ENCODE peak calls at places on chromosomes 4 and X, in nine cellular contexts. One of them, this sample, is unnamed.

GRCh38 chrX:102727761-102728160 is 7.2 kb downstream of the GPRASP3 start:
- DNase-seq in naive thymus-derived CD4-positive, alpha-beta T cell: no peak
- DNase-seq in stimulated activated CD8-positive, alpha-beta memory T cell treated with anti-CD3 and anti-CD28 coated beads, Interleukin-12 subunit alpha, Interleukin-12 subunit beta, amount 100 ng/mL, for 4 hours: no peak
- DNase-seq in activated CD4-positive, alpha-beta T cell treated with anti-CD3 and anti-CD28 coated beads, Interleukin-2, amount 50 U/mL, for 1 hour: no peak
- DNase-seq in foreskin fibroblast: no peak
- DNase-seq in HFFc6: no peak
- DNase-seq in head of caudate nucleus: no peak
- DNase-seq in activated CD8-positive, alpha-beta memory T cell treated with anti-CD3 and anti-CD28 coated beads, Interleukin-2, amount 50 U/mL, for 48 hours: no peak
- DNase-seq in cerebellum: no peak
- DNase-seq in this sample: no peak

GRCh38 chr4:80806472-80806871 is 224.0 kb upstream of the BMP3 start:
- DNase-seq in naive thymus-derived CD4-positive, alpha-beta T cell: no peak
- DNase-seq in stimulated activated CD8-positive, alpha-beta memory T cell treated with anti-CD3 and anti-CD28 coated beads, Interleukin-12 subunit alpha, Interleukin-12 subunit beta, amount 100 ng/mL, for 4 hours: no peak
- DNase-seq in activated CD4-positive, alpha-beta T cell treated with anti-CD3 and anti-CD28 coated beads, Interleukin-2, amount 50 U/mL, for 1 hour: no peak
- DNase-seq in foreskin fibroblast: no peak
- DNase-seq in HFFc6: no peak
- DNase-seq in head of caudate nucleus: no peak
- DNase-seq in activated CD8-positive, alpha-beta memory T cell treated with anti-CD3 and anti-CD28 coated beads, Interleukin-2, amount 50 U/mL, for 48 hours: no peak
- DNase-seq in cerebellum: no peak
- DNase-seq in this sample: no peak

GRCh38 chrX:39576081-39576701 is 521.6 kb downstream of the BCOR start:
- DNase-seq in naive thymus-derived CD4-positive, alpha-beta T cell: no peak
- DNase-seq in stimulated activated CD8-positive, alpha-beta memory T cell treated with anti-CD3 and anti-CD28 coated beads, Interleukin-12 subunit alpha, Interleukin-12 subunit beta, amount 100 ng/mL, for 4 hours: no peak
- DNase-seq in activated CD4-positive, alpha-beta T cell treated with anti-CD3 and anti-CD28 coated beads, Interleukin-2, amount 50 U/mL, for 1 hour: no peak
- DNase-seq in foreskin fibroblast: no peak
- DNase-seq in HFFc6: no peak
- DNase-seq in head of caudate nucleus: peak
- DNase-seq in activated CD8-positive, alpha-beta memory T cell treated with anti-CD3 and anti-CD28 coated beads, Interleukin-2, amount 50 U/mL, for 48 hours: no peak
- DNase-seq in cerebellum: peak
- DNase-seq in this sample: peak

GRCh38 chrX:17656035-17656418 is 81.3 kb upstream of the SCML1 start:
- DNase-seq in naive thymus-derived CD4-positive, alpha-beta T cell: no peak
- DNase-seq in stimulated activated CD8-positive, alpha-beta memory T cell treated with anti-CD3 and anti-CD28 coated beads, Interleukin-12 subunit alpha, Interleukin-12 subunit beta, amount 100 ng/mL, for 4 hours: no peak
- DNase-seq in activated CD4-positive, alpha-beta T cell treated with anti-CD3 and anti-CD28 coated beads, Interleukin-2, amount 50 U/mL, for 1 hour: no peak
- DNase-seq in foreskin fibroblast: no peak
- DNase-seq in HFFc6: no peak
- DNase-seq in head of caudate nucleus: no peak
- DNase-seq in activated CD8-positive, alpha-beta memory T cell treated with anti-CD3 and anti-CD28 coated beads, Interleukin-2, amount 50 U/mL, for 48 hours: no peak
- DNase-seq in cerebellum: no peak
- DNase-seq in this sample: no peak

GRCh38 chrX:70527053-70527452 is 82.4 kb downstream of the DLG3 start:
- DNase-seq in naive thymus-derived CD4-positive, alpha-beta T cell: no peak
- DNase-seq in stimulated activated CD8-positive, alpha-beta memory T cell treated with anti-CD3 and anti-CD28 coated beads, Interleukin-12 subunit alpha, Interleukin-12 subunit beta, amount 100 ng/mL, for 4 hours: no peak
- DNase-seq in activated CD4-positive, alpha-beta T cell treated with anti-CD3 and anti-CD28 coated beads, Interleukin-2, amount 50 U/mL, for 1 hour: no peak
- DNase-seq in foreskin fibroblast: no peak
- DNase-seq in HFFc6: no peak
- DNase-seq in head of caudate nucleus: no peak
- DNase-seq in activated CD8-positive, alpha-beta memory T cell treated with anti-CD3 and anti-CD28 coated beads, Interleukin-2, amount 50 U/mL, for 48 hours: no peak
- DNase-seq in cerebellum: no peak
- DNase-seq in this sample: no peak

GRCh38 chrX:48022100-48022499 is 15.3 kb downstream of the SPACA5 start:
- DNase-seq in naive thymus-derived CD4-positive, alpha-beta T cell: no peak
- DNase-seq in stimulated activated CD8-positive, alpha-beta memory T cell treated with anti-CD3 and anti-CD28 coated beads, Interleukin-12 subunit alpha, Interleukin-12 subunit beta, amount 100 ng/mL, for 4 hours: no peak
- DNase-seq in activated CD4-positive, alpha-beta T cell treated with anti-CD3 and anti-CD28 coated beads, Interleukin-2, amount 50 U/mL, for 1 hour: no peak
- DNase-seq in foreskin fibroblast: no peak
- DNase-seq in HFFc6: no peak
- DNase-seq in head of caudate nucleus: no peak
- DNase-seq in activated CD8-positive, alpha-beta memory T cell treated with anti-CD3 and anti-CD28 coated beads, Interleukin-2, amount 50 U/mL, for 48 hours: no peak
- DNase-seq in cerebellum: no peak
- DNase-seq in this sample: no peak

GRCh38 chr4:143336828-143337599 is at the start of gene GAB1:
- DNase-seq in naive thymus-derived CD4-positive, alpha-beta T cell: no peak
- DNase-seq in stimulated activated CD8-positive, alpha-beta memory T cell treated with anti-CD3 and anti-CD28 coated beads, Interleukin-12 subunit alpha, Interleukin-12 subunit beta, amount 100 ng/mL, for 4 hours: peak
- DNase-seq in activated CD4-positive, alpha-beta T cell treated with anti-CD3 and anti-CD28 coated beads, Interleukin-2, amount 50 U/mL, for 1 hour: no peak
- DNase-seq in foreskin fibroblast: peak
- DNase-seq in HFFc6: peak
- DNase-seq in head of caudate nucleus: peak
- DNase-seq in activated CD8-positive, alpha-beta memory T cell treated with anti-CD3 and anti-CD28 coated beads, Interleukin-2, amount 50 U/mL, for 48 hours: peak
- DNase-seq in cerebellum: peak
- DNase-seq in this sample: peak

GRCh38 chr4:8185280-8185679 is 13.8 kb upstream of the SH3TC1 start:
- DNase-seq in naive thymus-derived CD4-positive, alpha-beta T cell: no peak
- DNase-seq in stimulated activated CD8-positive, alpha-beta memory T cell treated with anti-CD3 and anti-CD28 coated beads, Interleukin-12 subunit alpha, Interleukin-12 subunit beta, amount 100 ng/mL, for 4 hours: no peak
- DNase-seq in activated CD4-positive, alpha-beta T cell treated with anti-CD3 and anti-CD28 coated beads, Interleukin-2, amount 50 U/mL, for 1 hour: no peak
- DNase-seq in foreskin fibroblast: peak
- DNase-seq in HFFc6: peak
- DNase-seq in head of caudate nucleus: no peak
- DNase-seq in activated CD8-positive, alpha-beta memory T cell treated with anti-CD3 and anti-CD28 coated beads, Interleukin-2, amount 50 U/mL, for 48 hours: no peak
- DNase-seq in cerebellum: no peak
- DNase-seq in this sample: no peak

GRCh38 chr4:113893546-113893945 is 85.9 kb downstream of the ARSJ start:
- DNase-seq in naive thymus-derived CD4-positive, alpha-beta T cell: no peak
- DNase-seq in stimulated activated CD8-positive, alpha-beta memory T cell treated with anti-CD3 and anti-CD28 coated beads, Interleukin-12 subunit alpha, Interleukin-12 subunit beta, amount 100 ng/mL, for 4 hours: no peak
- DNase-seq in activated CD4-positive, alpha-beta T cell treated with anti-CD3 and anti-CD28 coated beads, Interleukin-2, amount 50 U/mL, for 1 hour: no peak
- DNase-seq in foreskin fibroblast: no peak
- DNase-seq in HFFc6: no peak
- DNase-seq in head of caudate nucleus: no peak
- DNase-seq in activated CD8-positive, alpha-beta memory T cell treated with anti-CD3 and anti-CD28 coated beads, Interleukin-2, amount 50 U/mL, for 48 hours: no peak
- DNase-seq in cerebellum: no peak
- DNase-seq in this sample: no peak

GRCh38 chrX:35842657-35843056 is 44.5 kb downstream of the MAGEB16 start:
- DNase-seq in naive thymus-derived CD4-positive, alpha-beta T cell: no peak
- DNase-seq in stimulated activated CD8-positive, alpha-beta memory T cell treated with anti-CD3 and anti-CD28 coated beads, Interleukin-12 subunit alpha, Interleukin-12 subunit beta, amount 100 ng/mL, for 4 hours: no peak
- DNase-seq in activated CD4-positive, alpha-beta T cell treated with anti-CD3 and anti-CD28 coated beads, Interleukin-2, amount 50 U/mL, for 1 hour: no peak
- DNase-seq in foreskin fibroblast: no peak
- DNase-seq in HFFc6: no peak
- DNase-seq in head of caudate nucleus: no peak
- DNase-seq in activated CD8-positive, alpha-beta memory T cell treated with anti-CD3 and anti-CD28 coated beads, Interleukin-2, amount 50 U/mL, for 48 hours: no peak
- DNase-seq in cerebellum: no peak
- DNase-seq in this sample: no peak

GRCh38 chr4:136526517-136526916 is 1005.8 kb downstream of the PCDH18 start:
- DNase-seq in naive thymus-derived CD4-positive, alpha-beta T cell: no peak
- DNase-seq in stimulated activated CD8-positive, alpha-beta memory T cell treated with anti-CD3 and anti-CD28 coated beads, Interleukin-12 subunit alpha, Interleukin-12 subunit beta, amount 100 ng/mL, for 4 hours: no peak
- DNase-seq in activated CD4-positive, alpha-beta T cell treated with anti-CD3 and anti-CD28 coated beads, Interleukin-2, amount 50 U/mL, for 1 hour: no peak
- DNase-seq in foreskin fibroblast: no peak
- DNase-seq in HFFc6: no peak
- DNase-seq in head of caudate nucleus: no peak
- DNase-seq in activated CD8-positive, alpha-beta memory T cell treated with anti-CD3 and anti-CD28 coated beads, Interleukin-2, amount 50 U/mL, for 48 hours: no peak
- DNase-seq in cerebellum: no peak
- DNase-seq in this sample: no peak

GRCh38 chr4:118193421-118193820 is 159.1 kb downstream of the NDST3 start:
- DNase-seq in naive thymus-derived CD4-positive, alpha-beta T cell: no peak
- DNase-seq in stimulated activated CD8-positive, alpha-beta memory T cell treated with anti-CD3 and anti-CD28 coated beads, Interleukin-12 subunit alpha, Interleukin-12 subunit beta, amount 100 ng/mL, for 4 hours: no peak
- DNase-seq in activated CD4-positive, alpha-beta T cell treated with anti-CD3 and anti-CD28 coated beads, Interleukin-2, amount 50 U/mL, for 1 hour: no peak
- DNase-seq in foreskin fibroblast: no peak
- DNase-seq in HFFc6: no peak
- DNase-seq in head of caudate nucleus: no peak
- DNase-seq in activated CD8-positive, alpha-beta memory T cell treated with anti-CD3 and anti-CD28 coated beads, Interleukin-2, amount 50 U/mL, for 48 hours: no peak
- DNase-seq in cerebellum: peak
- DNase-seq in this sample: no peak

GRCh38 chr4:146443525-146443924 is 78.2 kb downstream of the SLC10A7 start:
- DNase-seq in naive thymus-derived CD4-positive, alpha-beta T cell: no peak
- DNase-seq in stimulated activated CD8-positive, alpha-beta memory T cell treated with anti-CD3 and anti-CD28 coated beads, Interleukin-12 subunit alpha, Interleukin-12 subunit beta, amount 100 ng/mL, for 4 hours: no peak
- DNase-seq in activated CD4-positive, alpha-beta T cell treated with anti-CD3 and anti-CD28 coated beads, Interleukin-2, amount 50 U/mL, for 1 hour: no peak
- DNase-seq in foreskin fibroblast: no peak
- DNase-seq in HFFc6: no peak
- DNase-seq in head of caudate nucleus: no peak
- DNase-seq in activated CD8-positive, alpha-beta memory T cell treated with anti-CD3 and anti-CD28 coated beads, Interleukin-2, amount 50 U/mL, for 48 hours: no peak
- DNase-seq in cerebellum: no peak
- DNase-seq in this sample: no peak

GRCh38 chr4:16024009-16024408 is 59.8 kb downstream of the PROM1 start:
- DNase-seq in naive thymus-derived CD4-positive, alpha-beta T cell: no peak
- DNase-seq in stimulated activated CD8-positive, alpha-beta memory T cell treated with anti-CD3 and anti-CD28 coated beads, Interleukin-12 subunit alpha, Interleukin-12 subunit beta, amount 100 ng/mL, for 4 hours: no peak
- DNase-seq in activated CD4-positive, alpha-beta T cell treated with anti-CD3 and anti-CD28 coated beads, Interleukin-2, amount 50 U/mL, for 1 hour: no peak
- DNase-seq in foreskin fibroblast: peak
- DNase-seq in HFFc6: peak
- DNase-seq in head of caudate nucleus: no peak
- DNase-seq in activated CD8-positive, alpha-beta memory T cell treated with anti-CD3 and anti-CD28 coated beads, Interleukin-2, amount 50 U/mL, for 48 hours: no peak
- DNase-seq in cerebellum: no peak
- DNase-seq in this sample: no peak

GRCh38 chr4:85370400-85371032 is 104.4 kb upstream of the ARHGAP24 start:
- DNase-seq in naive thymus-derived CD4-positive, alpha-beta T cell: no peak
- DNase-seq in stimulated activated CD8-positive, alpha-beta memory T cell treated with anti-CD3 and anti-CD28 coated beads, Interleukin-12 subunit alpha, Interleukin-12 subunit beta, amount 100 ng/mL, for 4 hours: no peak
- DNase-seq in activated CD4-positive, alpha-beta T cell treated with anti-CD3 and anti-CD28 coated beads, Interleukin-2, amount 50 U/mL, for 1 hour: no peak
- DNase-seq in foreskin fibroblast: peak
- DNase-seq in HFFc6: peak
- DNase-seq in head of caudate nucleus: peak
- DNase-seq in activated CD8-positive, alpha-beta memory T cell treated with anti-CD3 and anti-CD28 coated beads, Interleukin-2, amount 50 U/mL, for 48 hours: no peak
- DNase-seq in cerebellum: no peak
- DNase-seq in this sample: peak

GRCh38 chr4:85836588-85836987 is 361.6 kb downstream of the ARHGAP24 start:
- DNase-seq in naive thymus-derived CD4-positive, alpha-beta T cell: no peak
- DNase-seq in stimulated activated CD8-positive, alpha-beta memory T cell treated with anti-CD3 and anti-CD28 coated beads, Interleukin-12 subunit alpha, Interleukin-12 subunit beta, amount 100 ng/mL, for 4 hours: no peak
- DNase-seq in activated CD4-positive, alpha-beta T cell treated with anti-CD3 and anti-CD28 coated beads, Interleukin-2, amount 50 U/mL, for 1 hour: no peak
- DNase-seq in foreskin fibroblast: no peak
- DNase-seq in HFFc6: no peak
- DNase-seq in head of caudate nucleus: no peak
- DNase-seq in activated CD8-positive, alpha-beta memory T cell treated with anti-CD3 and anti-CD28 coated beads, Interleukin-2, amount 50 U/mL, for 48 hours: no peak
- DNase-seq in cerebellum: no peak
- DNase-seq in this sample: no peak

GRCh38 chr4:6565691-6566431 is 9.1 kb upstream of the MAN2B2 start:
- DNase-seq in naive thymus-derived CD4-positive, alpha-beta T cell: no peak
- DNase-seq in stimulated activated CD8-positive, alpha-beta memory T cell treated with anti-CD3 and anti-CD28 coated beads, Interleukin-12 subunit alpha, Interleukin-12 subunit beta, amount 100 ng/mL, for 4 hours: no peak
- DNase-seq in activated CD4-positive, alpha-beta T cell treated with anti-CD3 and anti-CD28 coated beads, Interleukin-2, amount 50 U/mL, for 1 hour: no peak
- DNase-seq in foreskin fibroblast: no peak
- DNase-seq in HFFc6: no peak
- DNase-seq in head of caudate nucleus: no peak
- DNase-seq in activated CD8-positive, alpha-beta memory T cell treated with anti-CD3 and anti-CD28 coated beads, Interleukin-2, amount 50 U/mL, for 48 hours: no peak
- DNase-seq in cerebellum: no peak
- DNase-seq in this sample: no peak

GRCh38 chr4:6878451-6879059 is 31.1 kb upstream of the TBC1D14 start:
- DNase-seq in naive thymus-derived CD4-positive, alpha-beta T cell: no peak
- DNase-seq in stimulated activated CD8-positive, alpha-beta memory T cell treated with anti-CD3 and anti-CD28 coated beads, Interleukin-12 subunit alpha, Interleukin-12 subunit beta, amount 100 ng/mL, for 4 hours: no peak
- DNase-seq in activated CD4-positive, alpha-beta T cell treated with anti-CD3 and anti-CD28 coated beads, Interleukin-2, amount 50 U/mL, for 1 hour: no peak
- DNase-seq in foreskin fibroblast: no peak
- DNase-seq in HFFc6: no peak
- DNase-seq in head of caudate nucleus: no peak
- DNase-seq in activated CD8-positive, alpha-beta memory T cell treated with anti-CD3 and anti-CD28 coated beads, Interleukin-2, amount 50 U/mL, for 48 hours: no peak
- DNase-seq in cerebellum: no peak
- DNase-seq in this sample: no peak

GRCh38 chr4:89823416-89823815 is 13.5 kb downstream of the SNCA start:
- DNase-seq in naive thymus-derived CD4-positive, alpha-beta T cell: no peak
- DNase-seq in stimulated activated CD8-positive, alpha-beta memory T cell treated with anti-CD3 and anti-CD28 coated beads, Interleukin-12 subunit alpha, Interleukin-12 subunit beta, amount 100 ng/mL, for 4 hours: no peak
- DNase-seq in activated CD4-positive, alpha-beta T cell treated with anti-CD3 and anti-CD28 coated beads, Interleukin-2, amount 50 U/mL, for 1 hour: no peak
- DNase-seq in foreskin fibroblast: no peak
- DNase-seq in HFFc6: no peak
- DNase-seq in head of caudate nucleus: no peak
- DNase-seq in activated CD8-positive, alpha-beta memory T cell treated with anti-CD3 and anti-CD28 coated beads, Interleukin-2, amount 50 U/mL, for 48 hours: no peak
- DNase-seq in cerebellum: no peak
- DNase-seq in this sample: no peak

GRCh38 chr4:5821665-5822358 is 71.1 kb downstream of the CRMP1 start:
- DNase-seq in naive thymus-derived CD4-positive, alpha-beta T cell: no peak
- DNase-seq in stimulated activated CD8-positive, alpha-beta memory T cell treated with anti-CD3 and anti-CD28 coated beads, Interleukin-12 subunit alpha, Interleukin-12 subunit beta, amount 100 ng/mL, for 4 hours: no peak
- DNase-seq in activated CD4-positive, alpha-beta T cell treated with anti-CD3 and anti-CD28 coated beads, Interleukin-2, amount 50 U/mL, for 1 hour: no peak
- DNase-seq in foreskin fibroblast: no peak
- DNase-seq in HFFc6: no peak
- DNase-seq in head of caudate nucleus: peak
- DNase-seq in activated CD8-positive, alpha-beta memory T cell treated with anti-CD3 and anti-CD28 coated beads, Interleukin-2, amount 50 U/mL, for 48 hours: peak
- DNase-seq in cerebellum: no peak
- DNase-seq in this sample: peak

GRCh38 chr4:72604324-72604723 is 35.3 kb upstream of the ADAMTS3 start:
- DNase-seq in naive thymus-derived CD4-positive, alpha-beta T cell: no peak
- DNase-seq in stimulated activated CD8-positive, alpha-beta memory T cell treated with anti-CD3 and anti-CD28 coated beads, Interleukin-12 subunit alpha, Interleukin-12 subunit beta, amount 100 ng/mL, for 4 hours: no peak
- DNase-seq in activated CD4-positive, alpha-beta T cell treated with anti-CD3 and anti-CD28 coated beads, Interleukin-2, amount 50 U/mL, for 1 hour: no peak
- DNase-seq in foreskin fibroblast: no peak
- DNase-seq in HFFc6: no peak
- DNase-seq in head of caudate nucleus: no peak
- DNase-seq in activated CD8-positive, alpha-beta memory T cell treated with anti-CD3 and anti-CD28 coated beads, Interleukin-2, amount 50 U/mL, for 48 hours: no peak
- DNase-seq in cerebellum: no peak
- DNase-seq in this sample: no peak

This sample was measured in ELF-1.